ENCODE peak calls at places on chromosomes 4 and X, in nine cellular contexts. One of them, this sample, is unnamed.

GRCh38 chr4:165751882-165752281 is 121.2 kb upstream of the TLL1 start:
- DNase-seq in sigmoid colon: no peak
- DNase-seq in endodermal cell: no peak
- DNase-seq in CD8-positive, alpha-beta memory T cell: no peak
- DNase-seq in NCI-H1092: no peak
- DNase-seq in left cardiac atrium: no peak
- DNase-seq in CD8-positive, alpha-beta T cell: no peak
- DNase-seq in effector memory CD4-positive, alpha-beta T cell: no peak
- DNase-seq in stomach: no peak
- DNase-seq in this sample: no peak

GRCh38 chr4:88809561-88810219 is 112.1 kb upstream of the NAP1L5 start:
- DNase-seq in sigmoid colon: no peak
- DNase-seq in endodermal cell: no peak
- DNase-seq in CD8-positive, alpha-beta memory T cell: no peak
- DNase-seq in NCI-H1092: no peak
- DNase-seq in left cardiac atrium: no peak
- DNase-seq in CD8-positive, alpha-beta T cell: no peak
- DNase-seq in effector memory CD4-positive, alpha-beta T cell: no peak
- DNase-seq in stomach: no peak
- DNase-seq in this sample: no peak

GRCh38 chr4:88255111-88255510 is 29.2 kb downstream of the PPM1K start:
- DNase-seq in sigmoid colon: no peak
- DNase-seq in endodermal cell: no peak
- DNase-seq in CD8-positive, alpha-beta memory T cell: no peak
- DNase-seq in NCI-H1092: no peak
- DNase-seq in left cardiac atrium: no peak
- DNase-seq in CD8-positive, alpha-beta T cell: no peak
- DNase-seq in effector memory CD4-positive, alpha-beta T cell: no peak
- DNase-seq in stomach: no peak
- DNase-seq in this sample: no peak

GRCh38 chr4:148847544-148847943 is 405.3 kb upstream of the NR3C2 start:
- DNase-seq in sigmoid colon: no peak
- DNase-seq in endodermal cell: no peak
- DNase-seq in CD8-positive, alpha-beta memory T cell: no peak
- DNase-seq in NCI-H1092: no peak
- DNase-seq in left cardiac atrium: no peak
- DNase-seq in CD8-positive, alpha-beta T cell: no peak
- DNase-seq in effector memory CD4-positive, alpha-beta T cell: no peak
- DNase-seq in stomach: no peak
- DNase-seq in this sample: no peak

GRCh38 chr4:183395395-183395794 is 49.0 kb upstream of the CDKN2AIP start:
- DNase-seq in sigmoid colon: no peak
- DNase-seq in endodermal cell: no peak
- DNase-seq in CD8-positive, alpha-beta memory T cell: no peak
- DNase-seq in NCI-H1092: no peak
- DNase-seq in left cardiac atrium: no peak
- DNase-seq in CD8-positive, alpha-beta T cell: no peak
- DNase-seq in effector memory CD4-positive, alpha-beta T cell: no peak
- DNase-seq in stomach: no peak
- DNase-seq in this sample: no peak

GRCh38 chrX:18899796-18900380 is 84.0 kb downstream of the PHKA2 start:
- DNase-seq in sigmoid colon: no peak
- DNase-seq in endodermal cell: peak
- DNase-seq in CD8-positive, alpha-beta memory T cell: no peak
- DNase-seq in NCI-H1092: no peak
- DNase-seq in left cardiac atrium: no peak
- DNase-seq in CD8-positive, alpha-beta T cell: no peak
- DNase-seq in effector memory CD4-positive, alpha-beta T cell: no peak
- DNase-seq in stomach: no peak
- DNase-seq in this sample: peak

GRCh38 chr4:661856-662761 is 12.0 kb downstream of the ATP5ME start:
- DNase-seq in sigmoid colon: peak
- DNase-seq in endodermal cell: no peak
- DNase-seq in CD8-positive, alpha-beta memory T cell: no peak
- DNase-seq in NCI-H1092: no peak
- DNase-seq in left cardiac atrium: no peak
- DNase-seq in CD8-positive, alpha-beta T cell: no peak
- DNase-seq in effector memory CD4-positive, alpha-beta T cell: no peak
- DNase-seq in stomach: no peak
- DNase-seq in this sample: no peak

GRCh38 chr4:176981074-176981473 is 188.4 kb upstream of the VEGFC start:
- DNase-seq in sigmoid colon: no peak
- DNase-seq in endodermal cell: no peak
- DNase-seq in CD8-positive, alpha-beta memory T cell: no peak
- DNase-seq in NCI-H1092: no peak
- DNase-seq in left cardiac atrium: no peak
- DNase-seq in CD8-positive, alpha-beta T cell: no peak
- DNase-seq in effector memory CD4-positive, alpha-beta T cell: no peak
- DNase-seq in stomach: no peak
- DNase-seq in this sample: no peak

GRCh38 chr4:36088542-36088941 is 155.8 kb downstream of the ARAP2 start:
- DNase-seq in sigmoid colon: no peak
- DNase-seq in endodermal cell: no peak
- DNase-seq in CD8-positive, alpha-beta memory T cell: no peak
- DNase-seq in NCI-H1092: no peak
- DNase-seq in left cardiac atrium: no peak
- DNase-seq in CD8-positive, alpha-beta T cell: no peak
- DNase-seq in effector memory CD4-positive, alpha-beta T cell: no peak
- DNase-seq in stomach: no peak
- DNase-seq in this sample: peak

GRCh38 chr4:11842620-11843263 is 414.0 kb upstream of the HS3ST1 start:
- DNase-seq in sigmoid colon: no peak
- DNase-seq in endodermal cell: no peak
- DNase-seq in CD8-positive, alpha-beta memory T cell: no peak
- DNase-seq in NCI-H1092: no peak
- DNase-seq in left cardiac atrium: no peak
- DNase-seq in CD8-positive, alpha-beta T cell: no peak
- DNase-seq in effector memory CD4-positive, alpha-beta T cell: no peak
- DNase-seq in stomach: no peak
- DNase-seq in this sample: no peak